ENCODE peak calls at places on chromosomes 1 and 21, in seven cellular contexts. One of them, this sample, is unnamed.
A peak's percentile ranks its signal among the peaks of the same experiment; 100 is the strongest.

GRCh38 chr1:30633294-30633693 is 90.1 kb downstream of the MATN1 start:
- DNase-seq in transverse colon: no peak
- DNase-seq in lower leg skin: no peak
- DNase-seq in AG04449: no peak
- DNase-seq in A549: no peak
- DNase-seq in mammary epithelial cell: no peak
- DNase-seq in neural crest cell: no peak
- DNase-seq in this sample: no peak

GRCh38 chr21:42426424-42426823 is 22.7 kb downstream of the UBASH3A start:
- DNase-seq in transverse colon: no peak
- DNase-seq in lower leg skin: no peak
- DNase-seq in AG04449: no peak
- DNase-seq in A549: no peak
- DNase-seq in mammary epithelial cell: no peak
- DNase-seq in neural crest cell: no peak
- DNase-seq in this sample: no peak

GRCh38 chr1:246297314-246298273 is 209.5 kb downstream of the SMYD3 start:
- DNase-seq in transverse colon: no peak
- DNase-seq in lower leg skin: no peak
- DNase-seq in AG04449: no peak
- DNase-seq in A549: no peak
- DNase-seq in mammary epithelial cell: peak; percentile 67
- DNase-seq in neural crest cell: no peak
- DNase-seq in this sample: no peak

GRCh38 chr1:235941852-235942624 is 75.3 kb upstream of the LYST start:
- DNase-seq in transverse colon: no peak
- DNase-seq in lower leg skin: no peak
- DNase-seq in AG04449: no peak
- DNase-seq in A549: no peak
- DNase-seq in mammary epithelial cell: no peak
- DNase-seq in neural crest cell: no peak
- DNase-seq in this sample: peak; percentile 38

GRCh38 chr1:10881046-10881445 is 84.6 kb upstream of the CASZ1 start:
- DNase-seq in transverse colon: no peak
- DNase-seq in lower leg skin: no peak
- DNase-seq in AG04449: no peak
- DNase-seq in A549: no peak
- DNase-seq in mammary epithelial cell: no peak
- DNase-seq in neural crest cell: no peak
- DNase-seq in this sample: no peak

GRCh38 chr1:236394016-236394481 is at the start of gene EDARADD:
- DNase-seq in transverse colon: no peak
- DNase-seq in lower leg skin: no peak
- DNase-seq in AG04449: peak; percentile 28
- DNase-seq in A549: no peak
- DNase-seq in mammary epithelial cell: peak; percentile 75
- DNase-seq in neural crest cell: no peak
- DNase-seq in this sample: peak; percentile 17

GRCh38 chr1:86380257-86380861 is 15.8 kb downstream of the ODF2L start:
- DNase-seq in transverse colon: no peak
- DNase-seq in lower leg skin: no peak
- DNase-seq in AG04449: peak; percentile 45
- DNase-seq in A549: peak; percentile 74
- DNase-seq in mammary epithelial cell: peak; percentile 51
- DNase-seq in neural crest cell: no peak
- DNase-seq in this sample: no peak

GRCh38 chr1:78543941-78544630 is 53.3 kb downstream of the PTGFR start:
- DNase-seq in transverse colon: no peak
- DNase-seq in lower leg skin: no peak
- DNase-seq in AG04449: no peak
- DNase-seq in A549: no peak
- DNase-seq in mammary epithelial cell: peak; percentile 70
- DNase-seq in neural crest cell: no peak
- DNase-seq in this sample: no peak

GRCh38 chr1:145983959-145984830 is 12.2 kb downstream of the TXNIP start:
- DNase-seq in transverse colon: peak; percentile 73
- DNase-seq in lower leg skin: no peak
- DNase-seq in AG04449: no peak
- DNase-seq in A549: no peak
- DNase-seq in mammary epithelial cell: no peak
- DNase-seq in neural crest cell: no peak
- DNase-seq in this sample: no peak

GRCh38 chr1:61226791-61227567 is 144.6 kb downstream of the NFIA start:
- DNase-seq in transverse colon: peak; percentile 52
- DNase-seq in lower leg skin: no peak
- DNase-seq in AG04449: no peak
- DNase-seq in A549: peak; percentile 13
- DNase-seq in mammary epithelial cell: no peak
- DNase-seq in neural crest cell: no peak
- DNase-seq in this sample: no peak

GRCh38 chr21:36337099-36337509 is 17.1 kb downstream of the MORC3 start:
- DNase-seq in transverse colon: no peak
- DNase-seq in lower leg skin: no peak
- DNase-seq in AG04449: no peak
- DNase-seq in A549: peak; percentile 73
- DNase-seq in mammary epithelial cell: peak; percentile 85
- DNase-seq in neural crest cell: no peak
- DNase-seq in this sample: no peak

GRCh38 chr1:20086800-20087199 is 16.8 kb downstream of the PLA2G5 start:
- DNase-seq in transverse colon: no peak
- DNase-seq in lower leg skin: no peak
- DNase-seq in AG04449: no peak
- DNase-seq in A549: no peak
- DNase-seq in mammary epithelial cell: no peak
- DNase-seq in neural crest cell: no peak
- DNase-seq in this sample: no peak

GRCh38 chr1:231410041-231410591 is 12.0 kb downstream of the EGLN1 start:
- DNase-seq in transverse colon: no peak
- DNase-seq in lower leg skin: no peak
- DNase-seq in AG04449: peak; percentile 68
- DNase-seq in A549: no peak
- DNase-seq in mammary epithelial cell: no peak
- DNase-seq in neural crest cell: no peak
- DNase-seq in this sample: no peak

GRCh38 chr1:236039736-236040670 is 24.9 kb downstream of the NID1 start:
- DNase-seq in transverse colon: no peak
- DNase-seq in lower leg skin: no peak
- DNase-seq in AG04449: no peak
- DNase-seq in A549: no peak
- DNase-seq in mammary epithelial cell: no peak
- DNase-seq in neural crest cell: no peak
- DNase-seq in this sample: no peak

GRCh38 chr1:15308621-15309027 is 61.6 kb downstream of the FHAD1 start:
- DNase-seq in transverse colon: peak; percentile 36
- DNase-seq in lower leg skin: no peak
- DNase-seq in AG04449: no peak
- DNase-seq in A549: no peak
- DNase-seq in mammary epithelial cell: no peak
- DNase-seq in neural crest cell: no peak
- DNase-seq in this sample: no peak

GRCh38 chr1:101526813-101527212 is 290.0 kb downstream of the S1PR1 start:
- DNase-seq in transverse colon: no peak
- DNase-seq in lower leg skin: no peak
- DNase-seq in AG04449: no peak
- DNase-seq in A549: no peak
- DNase-seq in mammary epithelial cell: peak; percentile 26
- DNase-seq in neural crest cell: no peak
- DNase-seq in this sample: no peak

GRCh38 chr1:68954841-68955240 is 458.0 kb upstream of the DEPDC1 start:
- DNase-seq in transverse colon: no peak
- DNase-seq in lower leg skin: no peak
- DNase-seq in AG04449: no peak
- DNase-seq in A549: no peak
- DNase-seq in mammary epithelial cell: peak; percentile 9
- DNase-seq in neural crest cell: no peak
- DNase-seq in this sample: no peak

GRCh38 chr1:92791487-92792058 is 6.7 kb upstream of the EVI5 start:
- DNase-seq in transverse colon: no peak
- DNase-seq in lower leg skin: no peak
- DNase-seq in AG04449: no peak
- DNase-seq in A549: no peak
- DNase-seq in mammary epithelial cell: no peak
- DNase-seq in neural crest cell: no peak
- DNase-seq in this sample: no peak

GRCh38 chr1:47434051-47434842 is 3.6 kb upstream of the FOXD2 start:
- DNase-seq in transverse colon: peak; percentile 56
- DNase-seq in lower leg skin: peak; percentile 92
- DNase-seq in AG04449: no peak
- DNase-seq in A549: no peak
- DNase-seq in mammary epithelial cell: no peak
- DNase-seq in neural crest cell: no peak
- DNase-seq in this sample: no peak

GRCh38 chr1:228161381-228161780 is 4.2 kb upstream of the IBA57 start:
- DNase-seq in transverse colon: no peak
- DNase-seq in lower leg skin: no peak
- DNase-seq in AG04449: no peak
- DNase-seq in A549: no peak
- DNase-seq in mammary epithelial cell: peak; percentile 38
- DNase-seq in neural crest cell: no peak
- DNase-seq in this sample: no peak

GRCh38 chr1:37177230-37177864 is 143.0 kb upstream of the GRIK3 start:
- DNase-seq in transverse colon: peak; percentile 13
- DNase-seq in lower leg skin: no peak
- DNase-seq in AG04449: no peak
- DNase-seq in A549: peak; percentile 58
- DNase-seq in mammary epithelial cell: peak; percentile 3
- DNase-seq in neural crest cell: peak; percentile 40
- DNase-seq in this sample: peak; percentile 56

GRCh38 chr1:30199563-30199962 is 523.8 kb downstream of the MATN1 start:
- DNase-seq in transverse colon: no peak
- DNase-seq in lower leg skin: peak; percentile 50
- DNase-seq in AG04449: no peak
- DNase-seq in A549: no peak
- DNase-seq in mammary epithelial cell: no peak
- DNase-seq in neural crest cell: no peak
- DNase-seq in this sample: peak; percentile 71

GRCh38 chr1:163535807-163536206 is 214.1 kb downstream of the NUF2 start:
- DNase-seq in transverse colon: no peak
- DNase-seq in lower leg skin: no peak
- DNase-seq in AG04449: no peak
- DNase-seq in A549: peak; percentile 35
- DNase-seq in mammary epithelial cell: peak; percentile 3
- DNase-seq in neural crest cell: no peak
- DNase-seq in this sample: no peak

GRCh38 chr1:59692591-59692990 is 122.2 kb upstream of the HOOK1 start:
- DNase-seq in transverse colon: no peak
- DNase-seq in lower leg skin: no peak
- DNase-seq in AG04449: peak; percentile 94
- DNase-seq in A549: no peak
- DNase-seq in mammary epithelial cell: no peak
- DNase-seq in neural crest cell: no peak
- DNase-seq in this sample: no peak

GRCh38 chr1:202852163-202852904 is 36.6 kb downstream of the RABIF start:
- DNase-seq in transverse colon: peak; percentile 35
- DNase-seq in lower leg skin: no peak
- DNase-seq in AG04449: no peak
- DNase-seq in A549: peak; percentile 85
- DNase-seq in mammary epithelial cell: peak; percentile 36
- DNase-seq in neural crest cell: peak; percentile 47
- DNase-seq in this sample: no peak
- TF ChIP-seq CTCF in transverse colon: peak; percentile 45
- TF ChIP-seq CTCF in lower leg skin: no peak
- TF ChIP-seq CTCF in AG04449: peak; percentile 75
- TF ChIP-seq CTCF in A549: peak; percentile 57
- TF ChIP-seq CTCF in mammary epithelial cell: peak; percentile 77
- TF ChIP-seq CTCF in neural crest cell: peak; percentile 69
- TF ChIP-seq CTCF in this sample: peak; percentile 56

DNA sequence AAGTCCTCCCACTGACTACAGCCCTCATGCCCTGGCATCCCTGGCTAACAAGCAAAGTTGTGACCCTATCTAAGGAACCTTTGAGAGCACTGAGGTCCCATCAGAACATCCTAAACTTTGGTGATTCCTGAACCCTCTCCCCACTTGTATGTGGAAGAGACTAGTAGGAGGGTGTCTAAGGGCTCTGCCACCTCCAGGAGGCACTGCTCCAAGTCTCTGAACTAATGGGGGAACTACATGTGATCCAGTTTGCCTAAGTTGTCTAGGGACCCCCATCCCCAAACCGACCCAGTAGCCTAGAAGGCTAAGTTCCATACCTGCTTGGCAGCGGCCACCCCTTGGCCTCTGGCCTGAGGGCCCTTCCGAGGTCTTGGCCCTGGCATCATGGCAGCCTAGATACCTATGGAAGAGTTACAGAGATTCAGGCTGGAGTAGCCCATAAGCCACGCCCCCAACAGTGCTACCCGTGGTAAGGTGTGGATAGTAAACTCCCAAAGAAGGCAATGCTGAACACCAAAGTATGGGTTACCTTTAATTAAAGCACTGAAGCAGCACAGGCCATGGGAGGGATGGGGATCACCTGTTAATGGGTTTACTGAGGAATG is 1.7 kb downstream of the CC2D1B start:
- DNase-seq in transverse colon: no peak
- DNase-seq in lower leg skin: peak; percentile 80
- DNase-seq in AG04449: no peak
- DNase-seq in A549: no peak
- DNase-seq in mammary epithelial cell: no peak
- DNase-seq in neural crest cell: no peak
- DNase-seq in this sample: no peak
- TF ChIP-seq CTCF in transverse colon: no peak
- TF ChIP-seq CTCF in lower leg skin: no peak
- TF ChIP-seq CTCF in AG04449: no peak
- TF ChIP-seq CTCF in A549: no peak
- TF ChIP-seq CTCF in mammary epithelial cell: no peak
- TF ChIP-seq CTCF in neural crest cell: no peak
- TF ChIP-seq CTCF in this sample: peak; percentile 8

GRCh38 chr1:200784576-200784975 is 45.9 kb downstream of the CAMSAP2 start:
- DNase-seq in transverse colon: no peak
- DNase-seq in lower leg skin: no peak
- DNase-seq in AG04449: no peak
- DNase-seq in A549: no peak
- DNase-seq in mammary epithelial cell: no peak
- DNase-seq in neural crest cell: no peak
- DNase-seq in this sample: no peak

GRCh38 chr1:200778766-200779165 is 40.1 kb downstream of the CAMSAP2 start:
- DNase-seq in transverse colon: no peak
- DNase-seq in lower leg skin: no peak
- DNase-seq in AG04449: no peak
- DNase-seq in A549: no peak
- DNase-seq in mammary epithelial cell: no peak
- DNase-seq in neural crest cell: no peak
- DNase-seq in this sample: no peak

GRCh38 chr1:200783926-200784325 is 45.2 kb downstream of the CAMSAP2 start:
- DNase-seq in transverse colon: no peak
- DNase-seq in lower leg skin: no peak
- DNase-seq in AG04449: no peak
- DNase-seq in A549: no peak
- DNase-seq in mammary epithelial cell: no peak
- DNase-seq in neural crest cell: no peak
- DNase-seq in this sample: no peak

GRCh38 chr1:200779326-200779725 is 40.6 kb downstream of the CAMSAP2 start:
- DNase-seq in transverse colon: no peak
- DNase-seq in lower leg skin: no peak
- DNase-seq in AG04449: no peak
- DNase-seq in A549: no peak
- DNase-seq in mammary epithelial cell: no peak
- DNase-seq in neural crest cell: no peak
- DNase-seq in this sample: no peak

GRCh38 chr1:200780545-200781444 is 42.1 kb downstream of the CAMSAP2 start:
- DNase-seq in transverse colon: no peak
- DNase-seq in lower leg skin: no peak
- DNase-seq in AG04449: no peak
- DNase-seq in A549: no peak
- DNase-seq in mammary epithelial cell: no peak
- DNase-seq in neural crest cell: no peak
- DNase-seq in this sample: no peak
- TF ChIP-seq CTCF in transverse colon: no peak
- TF ChIP-seq CTCF in lower leg skin: no peak
- TF ChIP-seq CTCF in AG04449: no peak
- TF ChIP-seq CTCF in A549: no peak
- TF ChIP-seq CTCF in mammary epithelial cell: no peak
- TF ChIP-seq CTCF in neural crest cell: no peak
- TF ChIP-seq CTCF in this sample: no peak

GRCh38 chr1:28915036-28915895 is 897 bp downstream of the EPB41 start:
- DNase-seq in transverse colon: peak; percentile 45
- DNase-seq in lower leg skin: no peak
- DNase-seq in AG04449: no peak
- DNase-seq in A549: peak; percentile 30
- DNase-seq in mammary epithelial cell: peak; percentile 69
- DNase-seq in neural crest cell: peak; percentile 32
- DNase-seq in this sample: peak; percentile 65
- TF ChIP-seq CTCF in transverse colon: no peak
- TF ChIP-seq CTCF in lower leg skin: no peak
- TF ChIP-seq CTCF in AG04449: no peak
- TF ChIP-seq CTCF in A549: no peak
- TF ChIP-seq CTCF in mammary epithelial cell: no peak
- TF ChIP-seq CTCF in neural crest cell: no peak
- TF ChIP-seq CTCF in this sample: peak; percentile 1

This sample was measured in osteocyte.